ENCODE peak calls at places on chromosome 14, in seven cellular contexts. A, S, M, Q, D, W and C are unnamed samples.

GRCh38 chr14:81303258-81303935 is 82.6 kb upstream of the GTF2A1 start:
- DNase-seq in A (peak; percentile 41), D (no peak), M (peak; percentile 11), Q (no peak), S (no peak), W (peak; percentile 28), C (no peak)

GRCh38 chr14:61150851-61151250 is 130.3 kb downstream of the TMEM30B start:
- DNase-seq in Q (no peak), A (no peak), M (no peak), D (no peak), S (peak; percentile 56), W (no peak), C (no peak)

GRCh38 chr14:79510659-79511058 is 700.6 kb downstream of the DIO2 start:
- DNase-seq in Q (no peak), S (peak; percentile 14), D (no peak), W (no peak), M (no peak), A (peak; percentile 37), C (no peak)

GRCh38 chr14:75636100-75636692 is 24.5 kb downstream of the ERG28 start:
- DNase-seq in S (peak; percentile 58), D (no peak), W (peak; percentile 9), Q (peak; percentile 7), M (no peak), A (no peak), C (no peak)

GRCh38 chr14:51682411-51682810 is 30.7 kb downstream of the FRMD6 start:
- DNase-seq in D (no peak), Q (no peak), S (peak; percentile 82), M (no peak), A (no peak), W (no peak), C (no peak)

GRCh38 chr14:58808828-58809227 is 171.1 kb downstream of the DACT1 start:
- DNase-seq in A (no peak), D (no peak), S (peak; percentile 81), Q (no peak), W (peak; percentile 88), M (no peak), C (no peak)

GRCh38 chr14:49959822-49960408 is 67.0 kb downstream of the ARF6 start:
- DNase-seq in M (no peak), S (no peak), Q (no peak), D (no peak), W (peak; percentile 88), A (no peak), C (no peak)

GRCh38 chr14:64704743-64705405 is 650 bp downstream of the PLEKHG3 start:
- DNase-seq in W (peak; percentile 42), Q (no peak), A (no peak), D (no peak), S (no peak), M (no peak), C (no peak)

GRCh38 chr14:20499881-20500280 is 5.5 kb upstream of the RNASE10 start:
- DNase-seq in D (no peak), M (no peak), A (no peak), W (no peak), S (no peak), Q (no peak), C (no peak)

GRCh38 chr14:55572578-55572977 is 7.4 kb upstream of the KTN1 start:
- DNase-seq in W (peak; percentile 87), D (no peak), A (no peak), Q (no peak), S (no peak), M (no peak), C (no peak)

GRCh38 chr14:64788706-64789105 is 84.5 kb downstream of the PLEKHG3 start:
- DNase-seq in S (peak; percentile 96), W (no peak), Q (no peak), M (no peak), D (no peak), A (peak; percentile 93), C (peak; percentile 45)

GRCh38 chr14:33736979-33737378 is 213.9 kb downstream of the EGLN3 start:
- DNase-seq in S (no peak), W (no peak), D (no peak), A (no peak), Q (no peak), M (no peak), C (no peak)

GRCh38 chr14:93788307-93788556 is at the start of gene PRIMA1:
- DNase-seq in M (no peak), Q (peak; percentile 47), S (no peak), A (no peak), D (no peak), W (no peak), C (no peak)

GRCh38 chr14:75829316-75829715 is 152.5 kb downstream of the TGFB3 start:
- DNase-seq in D (no peak), W (no peak), S (no peak), Q (no peak), A (no peak), M (no peak), C (no peak)

GRCh38 chr14:32413967-32414640 is 85.0 kb downstream of the AKAP6 start:
- DNase-seq in W (no peak), Q (no peak), D (no peak), S (peak; percentile 61), M (no peak), A (no peak), C (no peak)